ENCODE peak calls at places on chromosome 3, in seven cellular contexts. B is dermis blood vessel endothelial cell; P is HFF-Myc; Y is germinal center; J is kidney glomerular epithelial cell; I is stimulated activated naive CD8-positive, alpha-beta T cell treated with anti-CD3 and anti-CD28 coated beads, Interleukin-15, amount 100 ng/mL, for 72 hours; T is stimulated activated CD4-positive, alpha-beta T cell treated with anti-CD3 and anti-CD28 coated beads, Interleukin-1b, Interleukin-23, amount 100 ng/mL, for 48 hours. U is an unnamed sample.

GRCh38 chr3:78519281-78519680 is 1248.5 kb downstream of the ROBO1 start:
- DNase-seq in T (no peak), B (no peak), P (no peak), J (no peak), Y (no peak), I (no peak), U (no peak)

GRCh38 chr3:33299395-33300081 is 22.3 kb downstream of the FBXL2 start:
- DNase-seq in Y (no peak), T (no peak), J (peak; percentile 49), B (no peak), P (no peak), I (no peak), U (peak; percentile 17)

GRCh38 chr3:17915341-17915740 is 172.9 kb upstream of the TBC1D5 start:
- DNase-seq in B (no peak), T (no peak), J (no peak), Y (no peak), P (no peak), I (no peak), U (no peak)

GRCh38 chr3:21326704-21327103 is 424.3 kb downstream of the ZNF385D start:
- DNase-seq in B (no peak), J (no peak), I (no peak), P (no peak), T (no peak), Y (no peak), U (peak; percentile 36)

GRCh38 chr3:66494964-66495581 is 5.7 kb downstream of the LRIG1 start:
- DNase-seq in J (no peak), T (no peak), I (no peak), P (no peak), B (no peak), Y (no peak), U (no peak)

GRCh38 chr3:48476426-48477053 is 27.4 kb downstream of the SHISA5 start:
- DNase-seq in I (no peak), T (no peak), B (no peak), J (no peak), P (no peak), Y (no peak), U (no peak)

GRCh38 chr3:12991481-12991837 is 81.8 kb downstream of the IQSEC1 start:
- DNase-seq in T (no peak), J (no peak), I (no peak), B (no peak), Y (no peak), P (no peak), U (no peak)

GRCh38 chr3:127543441-127543840 is 47.1 kb downstream of the TPRA1 start:
- DNase-seq in Y (no peak), I (no peak), P (no peak), J (no peak), T (no peak), B (no peak), U (no peak)

GRCh38 chr3:189099031-189099471 is 72.7 kb upstream of the TPRG1 start:
- DNase-seq in P (no peak), T (no peak), Y (no peak), B (no peak), J (no peak), I (no peak), U (no peak)

GRCh38 chr3:12187448-12188327 is 29.0 kb upstream of the TIMP4 start:
- DNase-seq in B (no peak), Y (peak; percentile 26), I (peak; percentile 79), T (peak; percentile 87), J (peak; percentile 77), P (no peak), U (no peak)

GRCh38 chr3:52237659-52238172 is 1.2 kb downstream of the TWF2 start:
- DNase-seq in T (no peak), Y (no peak), J (peak; percentile 61), P (peak; percentile 67), B (peak; percentile 79), I (no peak), U (peak; percentile 80)

GRCh38 chr3:141810161-141810560 is 47.0 kb downstream of the GRK7 start:
- DNase-seq in P (no peak), T (no peak), I (no peak), Y (no peak), B (no peak), J (no peak), U (no peak)

GRCh38 chr3:45105855-45106655 is 40.1 kb downstream of the CDCP1 start:
- DNase-seq in P (peak; percentile 85), Y (no peak), B (peak; percentile 21), T (peak; percentile 81), I (peak; percentile 76), J (peak; percentile 70), U (no peak)

GRCh38 chr3:151011427-151011826 is 38.9 kb upstream of the CLRN1 start:
- DNase-seq in J (no peak), P (peak; percentile 9), B (peak; percentile 75), Y (no peak), I (no peak), T (no peak), U (no peak)

GRCh38 chr3:184635126-184635525 is 73.5 kb downstream of the EPHB3 start:
- DNase-seq in I (no peak), Y (no peak), T (no peak), B (no peak), J (no peak), P (no peak), U (no peak)

GRCh38 chr3:150359381-150359780 is 48.7 kb upstream of the TSC22D2 start:
- DNase-seq in I (no peak), B (no peak), J (no peak), Y (no peak), P (no peak), T (no peak), U (no peak)

GRCh38 chr3:127068111-127068810 is 85.3 kb downstream of the PLXNA1 start:
- DNase-seq in P (no peak), Y (no peak), T (no peak), J (no peak), B (no peak), I (no peak), U (no peak)

GRCh38 chr3:177228601-177229190 is 31.4 kb upstream of the TBL1XR1 start:
- DNase-seq in J (no peak), I (no peak), T (no peak), Y (no peak), B (no peak), P (no peak), U (no peak)

GRCh38 chr3:131538968-131539367 is 36.2 kb upstream of the MRPL3 start:
- DNase-seq in B (no peak), P (no peak), T (no peak), J (no peak), Y (no peak), I (no peak), U (no peak)

GRCh38 chr3:172323894-172324590 is 124.2 kb downstream of the GHSR start:
- DNase-seq in T (peak; percentile 57), Y (no peak), P (no peak), B (no peak), J (no peak), I (no peak), U (no peak)

GRCh38 chr3:151445283-151446001 is 15.4 kb downstream of the IGSF10 start:
- DNase-seq in P (peak; percentile 70), B (no peak), Y (no peak), T (no peak), I (no peak), J (no peak), U (peak; percentile 81)

GRCh38 chr3:184567924-184568590 is 6.5 kb downstream of the EPHB3 start:
- DNase-seq in I (no peak), T (no peak), B (no peak), Y (no peak), P (peak; percentile 22), J (no peak), U (no peak)

GRCh38 chr3:75978686-75979085 is 193.3 kb upstream of the ZNF717 start:
- DNase-seq in Y (no peak), I (no peak), B (no peak), T (no peak), P (no peak), J (peak; percentile 26), U (peak; percentile 55)

GRCh38 chr3:133937756-133938601 is 42.3 kb upstream of the RAB6B start:
- DNase-seq in Y (no peak), I (no peak), B (no peak), T (no peak), P (peak; percentile 70), J (no peak), U (peak; percentile 61)

GRCh38 chr3:69014022-69014580 is 617 bp upstream of the EOGT start:
- DNase-seq in T (no peak), B (no peak), Y (no peak), J (peak; percentile 39), P (no peak), I (no peak), U (no peak)